ENCODE peak calls at places on chromosomes 13 and 19, in nine cellular contexts. O, K, B, X, H, E, S, G and F are unnamed samples. For H3K27me3, the result is how much of the 10 kb centered on the place peaks cover.

GRCh38 chr19:17424743-17425365 is 5.0 kb downstream of the MVB12A start:
- DNase-seq in O (peak), K (no peak), B (peak), X (no peak), H (no peak), E (peak), S (peak), G (peak), F (peak)

GRCh38 chr19:10510301-10510802 is 6.9 kb downstream of the S1PR5 start:
- DNase-seq in O (no peak), K (no peak), B (peak), X (no peak), H (peak), E (peak), S (peak), G (peak), F (peak)

GRCh38 chr13:34357435-34358232 is 539.7 kb downstream of the RFC3 start:
- DNase-seq in O (no peak), K (no peak), B (peak), X (peak), H (no peak), E (peak), S (peak), G (peak), F (no peak)

GRCh38 chr13:35107535-35107934 is 165.5 kb downstream of the NBEA start:
- DNase-seq in O (no peak), K (no peak), B (no peak), X (no peak), H (no peak), E (no peak), S (peak), G (no peak), F (no peak)

GRCh38 chr13:37515226-37515625 is 83.3 kb downstream of the POSTN start:
- DNase-seq in O (no peak), K (no peak), B (no peak), X (no peak), H (no peak), E (no peak), S (no peak), G (no peak), F (no peak)

GRCh38 chr19:1062387-1063029 is 4.5 kb upstream of the ARHGAP45 start:
- DNase-seq in O (no peak), K (no peak), B (no peak), X (no peak), H (no peak), E (no peak), S (no peak), G (no peak), F (peak)

GRCh38 chr19:31347828-31348314 is 1.4 kb downstream of the TSHZ3 start:
- DNase-seq in O (no peak), K (no peak), B (peak), X (no peak), H (no peak), E (no peak), S (no peak), G (no peak), F (no peak)

GRCh38 chr13:30572859-30573275 is 44.9 kb upstream of the USPL1 start:
- DNase-seq in O (no peak), K (no peak), B (peak), X (no peak), H (no peak), E (no peak), S (peak), G (peak), F (peak)

GRCh38 chr13:50650936-50651638 is 192.4 kb downstream of the DLEU7 start:
- DNase-seq in O (no peak), K (no peak), B (peak), X (peak), H (no peak), E (no peak), S (no peak), G (no peak), F (no peak)

GRCh38 chr13:93857126-93857525 is 622.4 kb downstream of the DCT start:
- DNase-seq in O (no peak), K (no peak), B (peak), X (peak), H (no peak), E (no peak), S (no peak), G (no peak), F (no peak)

GRCh38 chr19:12112238-12112637 is 27.9 kb downstream of the ZNF20 start:
- DNase-seq in O (no peak), K (no peak), B (no peak), X (no peak), H (no peak), E (no peak), S (no peak), G (peak), F (no peak)

GRCh38 chr13:31638577-31638976 is 100.7 kb upstream of the RXFP2 start:
- DNase-seq in O (no peak), K (no peak), B (peak), X (peak), H (no peak), E (no peak), S (peak), G (no peak), F (no peak)

GRCh38 chr19:14333101-14333871 is 48.0 kb upstream of the ADGRE5 start:
- DNase-seq in O (peak), K (no peak), B (peak), X (no peak), H (no peak), E (no peak), S (peak), G (peak), F (peak)
- H3K27me3 ChIP-seq in O (under half), K (under half), B (under half), X (under half), H (under half), E (under half), S (under half), G (under half), F (under half)

DNA sequence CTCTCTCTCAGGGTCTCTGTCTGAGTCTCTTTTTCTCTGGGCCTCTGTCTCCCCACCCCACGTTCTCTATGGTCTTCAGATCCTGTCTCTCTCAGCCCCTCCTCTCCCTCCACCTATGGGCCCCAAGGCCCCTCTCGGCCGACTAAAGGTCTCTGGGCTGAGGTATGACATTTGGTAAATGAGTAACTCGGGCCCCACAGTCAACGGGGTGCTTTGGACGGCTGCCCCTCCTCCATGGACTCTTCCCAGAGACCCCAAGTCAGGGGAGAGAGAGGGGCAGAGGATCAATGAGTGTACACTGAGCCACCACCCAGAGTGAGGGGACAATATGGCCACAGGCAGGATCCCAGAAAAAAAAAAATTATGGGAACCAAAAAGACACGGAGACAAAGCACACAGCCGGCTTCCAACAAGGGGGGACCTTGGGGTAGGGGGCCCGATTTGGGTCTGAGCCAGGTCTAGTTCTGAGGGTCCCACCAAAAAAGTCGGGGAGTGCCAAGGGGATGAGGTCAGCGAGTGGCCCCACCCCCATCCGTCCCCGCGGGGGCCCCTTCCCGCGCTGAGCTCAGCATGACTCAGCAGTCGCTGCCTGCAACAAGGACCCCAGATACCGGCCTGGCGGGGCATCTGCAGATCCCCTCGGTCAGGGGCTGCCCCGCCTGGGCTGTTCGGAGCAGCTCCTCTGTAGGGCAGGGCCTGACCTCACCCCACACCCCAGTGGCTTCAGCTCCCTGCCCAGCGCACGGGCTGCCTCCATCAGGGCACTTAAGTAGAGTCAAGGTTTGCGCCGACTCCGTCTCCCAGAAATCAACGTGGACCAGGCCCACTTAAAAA is 1.5 kb upstream of the FTL start:
- DNase-seq in O (peak), K (peak), B (peak), X (no peak), H (peak), E (peak), S (peak), G (peak), F (peak)
- H3K4me3 ChIP-seq in O (peak), K (peak), B (peak), X (peak), H (peak), E (no peak), S (no peak), G (no peak), F (peak)

DNA sequence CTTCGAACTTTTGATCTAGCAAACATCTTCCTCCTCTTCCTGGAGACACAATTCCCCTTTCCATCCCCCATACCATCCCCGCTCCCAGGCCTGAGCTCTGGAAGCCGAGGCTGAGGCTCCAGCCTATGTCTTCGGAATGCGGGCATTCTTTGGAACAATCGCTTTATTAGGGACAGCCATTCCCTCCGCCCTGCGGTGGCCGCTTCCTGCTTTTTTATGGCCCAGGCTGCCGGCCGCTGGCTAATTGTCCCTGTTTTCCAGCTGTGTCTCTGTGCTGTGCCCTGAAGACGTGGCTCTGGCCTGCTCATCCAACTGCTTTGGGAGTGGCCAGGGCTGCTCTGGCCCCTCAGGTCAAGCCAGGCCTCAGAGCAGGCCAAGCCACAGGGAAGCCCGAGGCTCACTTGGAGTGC is 2.1 kb upstream of the CDX2 start:
- DNase-seq in O (no peak), K (no peak), B (no peak), X (no peak), H (no peak), E (no peak), S (no peak), G (peak), F (peak)
- H3K27me3 ChIP-seq in O (half or more), K (under half), B (half or more), X (half or more), H (under half), E (half or more), S (under half), G (half or more), F (half or more)

GRCh38 chr13:80305737-80306136 is 35.2 kb downstream of the SPRY2 start:
- DNase-seq in O (no peak), K (no peak), B (peak), X (no peak), H (no peak), E (no peak), S (no peak), G (no peak), F (no peak)
- H3K4me3 ChIP-seq in O (no peak), K (peak), B (peak), X (no peak), H (no peak), E (no peak), S (no peak), G (no peak), F (no peak)

GRCh38 chr19:5398693-5399057 is 56.5 kb upstream of the ZNRF4 start:
- DNase-seq in O (no peak), K (no peak), B (no peak), X (no peak), H (no peak), E (no peak), S (no peak), G (no peak), F (no peak)
- H3K27me3 ChIP-seq in O (half or more), K (under half), B (under half), X (under half), H (under half), E (under half), S (half or more), G (under half), F (under half)

GRCh38 chr13:73062368-73062767 is 3.6 kb downstream of the KLF5 start:
- DNase-seq in O (no peak), K (no peak), B (no peak), X (no peak), H (no peak), E (no peak), S (no peak), G (no peak), F (no peak)
- H3K4me3 ChIP-seq in O (no peak), K (no peak), B (no peak), X (no peak), H (no peak), E (no peak), S (peak), G (no peak), F (no peak)

DNA sequence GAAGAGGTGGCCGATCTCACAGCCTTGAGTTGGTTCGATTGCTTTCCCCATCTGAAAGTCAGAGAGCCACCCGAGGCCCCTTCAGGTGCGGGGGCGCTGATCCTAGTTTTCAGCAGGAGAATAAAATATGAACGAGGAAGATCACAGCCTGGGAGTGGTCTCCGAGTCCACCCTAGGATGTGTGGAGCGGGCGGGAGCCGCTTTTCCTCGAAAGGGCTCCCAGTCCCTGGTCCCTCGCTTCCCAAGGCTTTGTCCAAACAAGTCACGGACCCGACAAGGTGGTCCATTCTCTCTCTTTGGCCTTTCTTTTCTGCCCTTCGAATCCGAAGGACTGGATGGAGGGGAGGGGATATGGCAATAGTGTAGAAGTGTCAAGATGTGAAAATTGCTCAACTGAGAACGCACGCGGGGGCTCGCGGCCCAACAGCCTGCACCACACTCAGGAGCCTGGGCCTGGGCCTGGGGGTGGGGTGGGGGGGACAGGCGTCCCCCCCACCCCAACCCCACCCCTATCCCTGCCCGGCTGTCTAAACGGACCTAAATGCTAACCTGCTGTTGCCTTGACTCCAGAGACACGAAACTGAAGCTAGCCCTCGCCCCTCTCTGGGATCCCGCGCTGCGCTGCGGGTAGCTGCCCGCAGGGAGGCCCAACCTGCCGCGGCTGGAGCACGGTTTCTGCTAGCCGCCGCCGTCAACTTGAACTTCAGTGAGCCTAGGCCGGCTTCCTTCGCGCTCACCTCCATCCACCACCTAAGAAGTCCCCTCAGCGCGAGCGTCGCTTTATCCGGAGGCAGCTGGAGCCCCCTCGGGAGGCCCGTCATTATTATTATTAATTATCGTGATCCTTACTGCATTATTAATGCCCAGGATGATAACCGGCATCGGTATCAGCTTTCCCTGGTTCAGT is 7.1 kb downstream of the ZIC2 start:
- DNase-seq in O (no peak), K (no peak), B (no peak), X (no peak), H (no peak), E (no peak), S (no peak), G (peak), F (peak)
- H3K27me3 ChIP-seq in O (half or more), K (half or more), B (half or more), X (half or more), H (half or more), E (under half), S (half or more), G (under half), F (half or more)

GRCh38 chr13:83677985-83678384 is 204.3 kb downstream of the SLITRK1 start:
- DNase-seq in O (no peak), K (no peak), B (no peak), X (no peak), H (no peak), E (no peak), S (no peak), G (no peak), F (no peak)
- H3K4me3 ChIP-seq in O (no peak), K (no peak), B (no peak), X (no peak), H (no peak), E (no peak), S (no peak), G (no peak), F (no peak)

GRCh38 chr13:111506131-111506530 is 185.7 kb downstream of the TEX29 start:
- DNase-seq in O (no peak), K (no peak), B (no peak), X (no peak), H (no peak), E (peak), S (no peak), G (no peak), F (no peak)

GRCh38 chr13:111508902-111509509 is 188.6 kb downstream of the TEX29 start:
- DNase-seq in O (no peak), K (no peak), B (no peak), X (no peak), H (no peak), E (peak), S (no peak), G (no peak), F (no peak)

GRCh38 chr13:111505175-111505777 is 184.8 kb downstream of the TEX29 start:
- DNase-seq in O (no peak), K (no peak), B (peak), X (no peak), H (no peak), E (peak), S (peak), G (peak), F (peak)

GRCh38 chr13:111508164-111508870 is 187.9 kb downstream of the TEX29 start:
- DNase-seq in O (no peak), K (no peak), B (no peak), X (no peak), H (no peak), E (peak), S (no peak), G (no peak), F (no peak)

DNA sequence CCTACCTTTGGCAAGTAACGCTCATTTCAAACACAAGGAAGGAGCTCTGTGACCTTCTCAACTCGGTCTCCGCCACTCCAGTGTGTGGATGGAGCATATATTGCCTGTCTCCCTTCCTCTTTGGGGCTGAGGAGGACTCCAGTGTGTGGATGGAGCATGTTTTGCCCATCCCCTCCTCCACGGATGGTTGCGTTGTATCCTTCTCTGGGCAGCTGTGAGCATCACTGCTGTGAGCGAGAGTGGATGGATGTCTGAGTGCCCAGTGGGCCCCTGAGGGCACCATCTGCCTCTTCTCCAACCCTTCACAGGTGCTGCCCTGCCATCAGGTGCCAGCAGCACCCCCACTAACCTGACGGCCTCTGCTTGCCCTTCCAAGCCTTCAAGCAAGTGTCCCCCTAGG is 186.2 kb downstream of the TEX29 start:
- DNase-seq in O (no peak), K (no peak), B (no peak), X (no peak), H (no peak), E (no peak), S (no peak), G (no peak), F (no peak)
- H3K27me3 ChIP-seq in O (under half), K (under half), B (under half), X (under half), H (under half), E (half or more), S (half or more), G (under half), F (under half)